ENCODE peak calls at places on chromosomes 16 and 17, in five cellular contexts. U is right cardiac atrium, W is colonic mucosa, H is stomach, Z is BJ. S is an unnamed sample. For H3K27me3, the result is how much of the 10 kb centered on the place peaks cover.

GRCh38 chr17:67425571-67426160 is 48.6 kb downstream of the PITPNC1 start:
- DNase-seq in W (no peak), H (no peak), Z (no peak), U (no peak), S (no peak)

GRCh38 chr16:53608094-53608493 is 95.6 kb downstream of the RPGRIP1L start:
- DNase-seq in U (no peak), H (no peak), Z (no peak), W (no peak), S (no peak)

GRCh38 chr16:81106826-81107503 is 10.8 kb upstream of the GCSH start:
- DNase-seq in Z (no peak), W (no peak), H (no peak), U (no peak), S (no peak)

GRCh38 chr16:48272837-48273421 is 25.6 kb upstream of the ABCC11 start:
- DNase-seq in H (no peak), U (no peak), Z (no peak), W (no peak), S (no peak)

GRCh38 chr17:55067697-55068439 is 99.3 kb downstream of the STXBP4 start:
- DNase-seq in Z (no peak), U (no peak), H (no peak), W (no peak), S (no peak)

GRCh38 chr16:77723108-77723514 is 797 bp downstream of the NUDT7 start:
- DNase-seq in W (peak), H (no peak), Z (no peak), U (peak), S (peak)

GRCh38 chr17:77493238-77493812 is 352.6 kb downstream of the SEC14L1 start:
- DNase-seq in Z (no peak), U (no peak), H (no peak), W (no peak), S (no peak)

GRCh38 chr17:75832652-75833400 is 11.4 kb downstream of the UNC13D start:
- DNase-seq in U (peak), H (no peak), Z (no peak), W (no peak), S (no peak)

GRCh38 chr16:2095315-2095853 is 40.3 kb downstream of the PKD1 start:
- DNase-seq in U (no peak), W (no peak), Z (no peak), H (no peak), S (no peak)

GRCh38 chr16:52496051-52496876 is 50.7 kb downstream of the TOX3 start:
- DNase-seq in Z (no peak), U (no peak), W (peak), H (no peak), S (no peak)

GRCh38 chr16:75234856-75235696 is 16.3 kb downstream of the CTRB1 start:
- DNase-seq in U (peak), H (no peak), Z (no peak), W (peak), S (no peak)

GRCh38 chr17:13311301-13311700 is 290.4 kb downstream of the HS3ST3A1 start:
- DNase-seq in W (no peak), H (no peak), Z (peak), U (no peak), S (no peak)

GRCh38 chr16:8130197-8130596 is 460.1 kb downstream of the TMEM114 start:
- DNase-seq in W (no peak), U (no peak), H (no peak), Z (no peak), S (no peak)

GRCh38 chr16:8127096-8127495 is 463.2 kb downstream of the TMEM114 start:
- DNase-seq in W (no peak), H (no peak), Z (no peak), U (no peak), S (no peak)

GRCh38 chr16:8126313-8126712 is 464.0 kb downstream of the TMEM114 start:
- DNase-seq in W (no peak), Z (no peak), H (no peak), U (no peak), S (no peak)
- H3K4me3 ChIP-seq in W (no peak), Z (no peak), H (no peak), U (no peak), S (no peak)

GRCh38 chr16:56191807-56192643 is 736 bp downstream of the GNAO1 start:
- DNase-seq in U (peak), W (no peak), Z (no peak), H (no peak), S (no peak)
- H3K27me3 ChIP-seq in U (under half), W (under half), Z (under half), H (under half), S (under half)

GRCh38 chr16:56615353-56615752 is 7.0 kb downstream of the MT2A start:
- DNase-seq in U (no peak), H (no peak), Z (no peak), W (no peak), S (no peak)

GRCh38 chr16:56617212-56618085 is 8.1 kb upstream of the MT1E start:
- DNase-seq in U (peak), Z (no peak), W (peak), H (peak), S (no peak)

GRCh38 chr16:56618138-56618537 is 7.4 kb upstream of the MT1E start:
- DNase-seq in W (no peak), U (no peak), Z (no peak), H (no peak), S (no peak)

GRCh38 chr16:56614549-56614991 is 6.2 kb downstream of the MT2A start:
- DNase-seq in Z (no peak), H (no peak), U (no peak), W (no peak), S (no peak)

GRCh38 chr16:56616608-56617211 is 8.3 kb downstream of the MT2A start:
- DNase-seq in Z (no peak), W (no peak), H (no peak), U (no peak), S (no peak)
- H3K4me3 ChIP-seq in Z (peak), W (peak), H (peak), U (peak), S (peak)

DNA sequence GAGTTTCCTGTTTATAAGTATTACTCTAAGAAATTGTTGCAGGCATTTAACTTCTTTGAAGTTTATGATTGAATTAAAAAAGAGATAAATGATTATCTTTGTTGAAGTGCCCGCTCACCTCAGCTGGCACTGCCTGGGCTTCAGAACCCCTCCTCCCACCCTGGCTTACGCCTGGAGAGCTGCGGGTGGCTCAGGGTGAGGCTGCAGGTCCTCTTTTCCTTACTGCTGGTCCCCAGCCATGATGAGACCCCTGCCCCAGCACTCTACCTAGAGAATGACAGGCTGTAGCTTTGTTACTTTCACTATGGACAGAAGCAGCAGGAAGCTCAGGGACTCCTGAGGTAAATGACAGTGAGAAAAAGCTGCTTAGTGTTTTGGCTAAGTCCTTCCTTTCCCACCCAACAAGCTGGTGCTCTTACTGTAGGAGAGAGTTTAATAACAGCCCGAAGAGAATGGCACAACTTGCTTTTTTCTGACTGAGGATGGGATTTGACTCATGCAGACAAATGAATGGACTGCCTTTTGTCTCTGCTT is 62.1 kb downstream of the EPN2 start:
- DNase-seq in H (no peak), U (no peak), W (no peak), Z (no peak), S (no peak)
- H3K27me3 ChIP-seq in H (under half), U (under half), W (under half), Z (under half), S (under half)

GRCh38 chr17:46979023-46979870 is at the start of gene RPRML:
- DNase-seq in W (peak), H (peak), U (peak), Z (no peak), S (no peak)
- H3K4me3 ChIP-seq in W (peak), H (peak), U (peak), Z (peak), S (peak)

DNA sequence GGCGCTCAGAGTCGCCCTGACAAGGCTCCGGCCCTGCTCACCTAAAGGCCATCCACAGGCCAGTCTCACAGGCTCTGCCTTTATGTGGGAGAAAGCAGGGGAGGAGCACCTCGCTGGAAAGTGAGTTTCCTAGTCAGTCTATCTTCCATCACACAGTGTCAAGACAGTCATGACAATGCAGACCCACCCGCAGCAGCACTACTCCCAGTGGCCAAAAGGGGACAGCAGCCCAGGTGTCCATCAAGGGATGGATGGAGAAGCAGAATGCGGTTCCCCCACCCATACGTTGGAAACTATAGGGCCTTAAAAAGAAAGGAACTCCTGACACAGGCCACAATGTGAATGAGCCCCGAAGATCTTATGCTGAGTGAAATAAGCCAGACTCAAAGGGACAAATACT is 226.8 kb downstream of the ENGASE start:
- DNase-seq in Z (no peak), U (no peak), H (no peak), W (no peak), S (no peak)
- H3K27me3 ChIP-seq in Z (under half), U (under half), H (under half), W (under half), S (under half)

GRCh38 chr17:47708864-47709541 is 15.0 kb downstream of the TBKBP1 start:
- DNase-seq in U (peak), W (no peak), Z (no peak), H (peak), S (no peak)
- H3K4me3 ChIP-seq in U (peak), W (no peak), Z (no peak), H (peak), S (peak)

S was measured in tibial nerve.